ENCODE peak calls at places on chromosome 20, in four cellular contexts. M, R, K and E are unnamed samples.

GRCh38 chr20:57616143-57616951 is 3.9 kb downstream of the ZBP1 start:
- DNase-seq in M (no peak), R (no peak), K (no peak), E (no peak)

GRCh38 chr20:55978550-55978949 is 26.8 kb downstream of the CBLN4 start:
- DNase-seq in M (no peak), R (no peak), K (no peak), E (no peak)

GRCh38 chr20:36273414-36274247 is 32.5 kb upstream of the DLGAP4 start:
- DNase-seq in M (peak; percentile 23), R (no peak), K (peak; percentile 28), E (peak; percentile 23)

GRCh38 chr20:25318471-25319240 is 70.8 kb downstream of the PYGB start:
- DNase-seq in M (peak; percentile 65), R (no peak), K (no peak), E (no peak)

GRCh38 chr20:5463007-5463686 is 146.4 kb upstream of the PROKR2 start:
- DNase-seq in M (no peak), R (peak; percentile 76), K (no peak), E (no peak)

GRCh38 chr20:32019156-32019510 is 8.9 kb downstream of the CCM2L start:
- DNase-seq in M (no peak), R (peak; percentile 15), K (peak; percentile 82), E (no peak)

GRCh38 chr20:57618091-57618765 is 2.0 kb downstream of the ZBP1 start:
- DNase-seq in M (peak; percentile 78), R (no peak), K (no peak), E (peak; percentile 83)

GRCh38 chr20:44773070-44773829 is 27.6 kb downstream of the KCNK15 start:
- DNase-seq in M (no peak), R (no peak), K (no peak), E (no peak)

GRCh38 chr20:34708621-34709043 is 4.5 kb downstream of the TP53INP2 start:
- DNase-seq in M (peak; percentile 40), R (peak; percentile 47), K (peak; percentile 72), E (no peak)

GRCh38 chr20:34976286-34976685 is 20.6 kb downstream of the MYH7B start:
- DNase-seq in M (no peak), R (no peak), K (no peak), E (no peak)

GRCh38 chr20:41329435-41330342 is 10.9 kb upstream of the LPIN3 start:
- DNase-seq in M (peak; percentile 68), R (no peak), K (no peak), E (peak; percentile 97)

GRCh38 chr20:37479925-37480691 is 40.9 kb upstream of the NNAT start:
- DNase-seq in M (no peak), R (no peak), K (no peak), E (no peak)

GRCh38 chr20:58215116-58215515 is 13.3 kb downstream of the ANKRD60 start:
- DNase-seq in M (no peak), R (no peak), K (no peak), E (no peak)

GRCh38 chr20:34600892-34601653 is 42.6 kb downstream of the MAP1LC3A start:
- DNase-seq in M (peak; percentile 72), R (no peak), K (no peak), E (no peak)

GRCh38 chr20:32585519-32586127 is 490 bp upstream of the NOL4L start:
- DNase-seq in M (no peak), R (no peak), K (peak; percentile 56), E (no peak)

GRCh38 chr20:52494244-52494643 is 302.7 kb upstream of the ZFP64 start:
- DNase-seq in M (no peak), R (no peak), K (no peak), E (peak; percentile 98)

GRCh38 chr20:62305149-62305764 is 2.5 kb downstream of the ADRM1 start:
- DNase-seq in M (peak; percentile 30), R (peak; percentile 73), K (no peak), E (peak; percentile 29)
- H3K4me3 ChIP-seq in M (peak overlapping the region; percentile 85), R (no peak overlapping the region), K (no peak overlapping the region), E (no peak overlapping the region)

GRCh38 chr20:6530254-6530653 is 237.2 kb upstream of the BMP2 start:
- DNase-seq in M (no peak), R (no peak), K (no peak), E (no peak)

GRCh38 chr20:6524305-6524704 is 243.2 kb upstream of the BMP2 start:
- DNase-seq in M (no peak), R (no peak), K (no peak), E (no peak)

GRCh38 chr20:6530916-6531315 is 236.6 kb upstream of the BMP2 start:
- DNase-seq in M (no peak), R (no peak), K (no peak), E (no peak)

GRCh38 chr20:6525447-6526303 is 241.8 kb upstream of the BMP2 start:
- DNase-seq in M (no peak), R (no peak), K (peak; percentile 22), E (no peak)
- TF ChIP-seq CTCF in M (peak; percentile 17), R (no peak), K (peak; percentile 36), E (no peak)

GRCh38 chr20:53586640-53587039 is 7.0 kb downstream of the ZNF217 start:
- DNase-seq in M (no peak), R (no peak), K (no peak), E (no peak)
- H3K36me3 ChIP-seq in M (peaks cover 9% of the 10 kb centered on the region), R (peaks cover 6% of the 10 kb centered on the region), K (peaks cover 3% of the 10 kb centered on the region), E (peaks cover 10% of the 10 kb centered on the region)

DNA sequence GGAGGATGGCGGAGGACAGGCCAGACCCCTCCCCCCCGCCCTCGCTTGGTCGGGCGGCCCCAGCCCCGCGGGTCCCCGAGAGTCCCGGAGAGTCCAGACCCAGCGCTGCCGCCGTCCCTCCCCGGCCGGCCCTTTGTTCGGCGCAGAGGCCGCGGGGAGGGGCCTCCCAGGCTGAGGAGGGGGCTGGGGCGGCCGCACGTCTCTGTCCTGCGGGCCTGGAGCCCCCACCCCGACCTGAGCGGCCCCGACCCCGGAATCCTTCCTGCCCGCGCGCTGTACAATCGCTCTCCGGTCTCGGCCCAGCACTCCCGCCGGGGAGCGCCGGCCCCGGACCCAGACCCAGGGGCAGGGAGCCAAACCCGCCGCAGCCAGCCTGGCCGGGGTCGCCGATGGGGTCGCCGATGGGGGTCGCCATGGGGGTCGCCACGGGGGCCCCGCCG is 716 bp downstream of the KCNQ2 start:
- DNase-seq in M (no peak), R (no peak), K (peak; percentile 67), E (no peak)
- H3K4me3 ChIP-seq in M (no peak overlapping the region), R (no peak overlapping the region), K (peak overlapping the region; percentile 93), E (no peak overlapping the region)

GRCh38 chr20:30912006-30912660 is 345.3 kb upstream of the DEFB115 start:
- DNase-seq in M (no peak), R (no peak), K (peak; percentile 69), E (no peak)
- TF ChIP-seq CTCF in M (no peak), R (no peak), K (peak; percentile 20), E (no peak)